ENCODE peak calls at places on chromosomes 12 and 14, in five cellular contexts. L is SK-N-SH, R is spleen, Z is endothelial cell of umbilical vein, C is astrocyte. I is an unnamed sample.
A peak's percentile ranks its signal among the peaks of the same experiment; 100 is the strongest.

GRCh38 chr14:89422181-89422951 is 5.3 kb upstream of the FOXN3 start:
- DNase-seq in L (no peak), R (no peak), Z (no peak), C (no peak), I (peak; percentile 46)

GRCh38 chr12:14289596-14289995 is 75.9 kb upstream of the ATF7IP start:
- DNase-seq in L (no peak), R (no peak), Z (no peak), C (no peak), I (no peak)

GRCh38 chr14:101875041-101875725 is 89.2 kb upstream of the DYNC1H1 start:
- DNase-seq in L (no peak), R (no peak), Z (peak; percentile 21), C (no peak), I (no peak)

GRCh38 chr12:38144601-38145436 is 171.8 kb upstream of the ALG10B start:
- DNase-seq in L (no peak), R (no peak), Z (no peak), C (no peak), I (no peak)

GRCh38 chr12:64782181-64782580 is 23.0 kb upstream of the GNS start:
- DNase-seq in L (peak; percentile 33), R (no peak), Z (peak; percentile 76), C (no peak), I (no peak)

GRCh38 chr12:113932411-113933196 is 33.5 kb downstream of the RBM19 start:
- DNase-seq in L (no peak), R (no peak), Z (peak; percentile 21), C (peak; percentile 12), I (no peak)

GRCh38 chr12:26822051-26822450 is 10.9 kb downstream of the ITPR2 start:
- DNase-seq in L (no peak), R (no peak), Z (peak; percentile 47), C (peak; percentile 34), I (no peak)

GRCh38 chr14:62378057-62378456 is 615.8 kb downstream of the SNAPC1 start:
- DNase-seq in L (no peak), R (no peak), Z (no peak), C (no peak), I (no peak)

GRCh38 chr12:57299514-57300016 is 48.6 kb upstream of the STAC3 start:
- DNase-seq in L (no peak), R (no peak), Z (no peak), C (peak; percentile 65), I (no peak)

GRCh38 chr12:31817120-31817519 is 88.3 kb upstream of the AMN1 start:
- DNase-seq in L (no peak), R (no peak), Z (no peak), C (no peak), I (no peak)

GRCh38 chr14:40188006-40188405 is 755.8 kb upstream of the FBXO33 start:
- DNase-seq in L (no peak), R (no peak), Z (no peak), C (peak; percentile 47), I (no peak)

GRCh38 chr12:5715076-5715475 is 230.0 kb downstream of the ANO2 start:
- DNase-seq in L (no peak), R (no peak), Z (no peak), C (no peak), I (no peak)

GRCh38 chr12:104870797-104871196 is 87.3 kb downstream of the SLC41A2 start:
- DNase-seq in L (no peak), R (no peak), Z (no peak), C (no peak), I (no peak)

GRCh38 chr14:99862111-99862510 is 68.9 kb downstream of the EML1 start:
- DNase-seq in L (no peak), R (no peak), Z (no peak), C (peak; percentile 55), I (no peak)

GRCh38 chr12:123150273-123150803 is 552 bp downstream of the PITPNM2 start:
- DNase-seq in L (peak; percentile 88), R (peak; percentile 80), Z (no peak), C (no peak), I (peak; percentile 84)

GRCh38 chr14:97458302-97459137 is 661.3 kb downstream of the VRK1 start:
- DNase-seq in L (peak; percentile 12), R (peak; percentile 90), Z (no peak), C (no peak), I (peak; percentile 79)

GRCh38 chr12:29234965-29235364 is 85.9 kb downstream of the FAR2 start:
- DNase-seq in L (no peak), R (no peak), Z (peak; percentile 97), C (peak; percentile 79), I (no peak)

GRCh38 chr12:104496336-104496735 is 39.6 kb downstream of the CHST11 start:
- DNase-seq in L (peak; percentile 49), R (no peak), Z (no peak), C (no peak), I (no peak)

GRCh38 chr14:80850197-80850814 is 91.2 kb downstream of the CEP128 start:
- DNase-seq in L (peak; percentile 5), R (no peak), Z (peak; percentile 63), C (peak; percentile 25), I (no peak)

GRCh38 chr12:53217049-53217929 is 10.2 kb upstream of the ITGB7 start:
- DNase-seq in L (no peak), R (peak; percentile 87), Z (no peak), C (no peak), I (peak; percentile 93)

GRCh38 chr12:53207042-53207441 is at the start of gene ITGB7:
- DNase-seq in L (no peak), R (peak; percentile 90), Z (no peak), C (no peak), I (no peak)

GRCh38 chr12:14514946-14515345 is 52.7 kb downstream of the PLBD1 start:
- DNase-seq in L (no peak), R (no peak), Z (no peak), C (no peak), I (no peak)

GRCh38 chr14:90457191-90457590 is 60.4 kb downstream of the CALM1 start:
- DNase-seq in L (no peak), R (no peak), Z (no peak), C (no peak), I (no peak)

GRCh38 chr14:90456551-90456950 is 59.7 kb downstream of the CALM1 start:
- DNase-seq in L (no peak), R (no peak), Z (no peak), C (no peak), I (no peak)

GRCh38 chr14:90453401-90453951 is 56.6 kb downstream of the CALM1 start:
- DNase-seq in L (peak; percentile 67), R (no peak), Z (peak; percentile 94), C (peak; percentile 23), I (no peak)

GRCh38 chr14:90454041-90455000 is 57.5 kb downstream of the CALM1 start:
- DNase-seq in L (peak; percentile 95), R (no peak), Z (peak; percentile 95), C (peak; percentile 89), I (no peak)

DNA sequence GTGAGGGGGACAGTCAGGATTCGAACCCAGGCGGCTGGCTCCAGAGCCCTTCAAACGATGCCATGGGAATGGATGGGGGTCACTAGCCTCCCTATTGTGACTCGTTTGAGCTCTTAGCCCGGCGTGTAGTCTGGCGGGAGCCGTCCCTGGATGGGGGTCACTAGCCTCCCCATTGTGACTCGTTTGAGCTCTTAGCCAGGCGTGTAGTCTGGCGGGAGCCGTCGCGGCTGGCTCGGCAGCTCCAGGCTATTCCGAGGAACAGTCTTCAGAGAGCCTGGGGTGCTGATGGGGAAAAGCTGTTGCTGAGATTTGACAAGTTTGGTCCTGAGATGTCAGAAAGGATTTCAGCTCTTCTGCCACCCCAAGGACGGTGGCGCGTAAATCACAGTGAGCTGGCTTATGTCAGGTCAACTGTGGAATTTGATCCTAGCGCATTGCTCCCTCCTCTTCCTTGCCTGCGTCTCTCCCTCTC is 58.3 kb downstream of the CALM1 start:
- DNase-seq in L (no peak), R (no peak), Z (no peak), C (no peak), I (no peak)
- H3K4me1 ChIP-seq in L (peaks cover 66% of the 10 kb centered on the region), R (no peaks in the 10 kb centered on the region), Z (peaks cover 3% of the 10 kb centered on the region), C (peaks cover 4% of the 10 kb centered on the region), I (peaks cover 5% of the 10 kb centered on the region)

GRCh38 chr12:12319501-12320322 is 30.3 kb downstream of the MANSC1 start:
- DNase-seq in L (no peak), R (peak; percentile 34), Z (no peak), C (peak; percentile 33), I (no peak)
- H3K4me3 ChIP-seq in L (no peak overlapping the region), R (no peak overlapping the region), Z (no peak overlapping the region), C (peak overlapping the region; percentile 26), I (no peak overlapping the region)

DNA sequence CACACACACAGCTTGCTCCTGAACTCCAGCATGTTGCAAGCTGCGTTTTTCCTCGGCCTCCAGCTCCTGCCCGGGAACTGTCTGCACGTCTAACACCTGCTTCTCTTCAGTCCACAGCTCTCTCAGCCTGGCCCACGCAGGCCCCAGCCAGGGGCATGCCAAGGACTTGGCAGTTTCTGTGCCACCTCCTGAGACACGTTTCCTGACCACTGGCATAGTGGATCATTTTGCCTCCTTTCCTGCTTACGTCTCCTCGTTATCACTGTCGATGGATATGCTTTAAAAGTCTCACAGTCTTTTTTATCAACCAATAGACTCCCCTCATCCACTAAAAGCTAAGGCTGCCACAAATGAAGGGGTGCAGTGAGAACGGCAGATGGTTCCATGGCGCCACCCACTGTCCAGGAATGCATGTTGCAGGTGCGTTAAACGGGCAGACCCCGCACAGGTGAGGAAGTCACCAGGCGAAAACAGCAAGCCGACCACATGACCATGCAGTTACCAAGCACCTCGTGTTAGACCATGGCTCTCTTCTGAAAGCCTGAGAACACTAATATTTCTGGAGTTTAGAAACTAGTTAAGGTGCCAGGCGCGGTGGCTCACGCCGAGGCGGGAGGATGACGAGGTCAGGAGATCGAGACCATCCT is 14.7 kb upstream of the TEAD4 start:
- DNase-seq in L (peak; percentile 74), R (peak; percentile 77), Z (peak; percentile 51), C (no peak), I (peak; percentile 40)
- TF ChIP-seq CTCF in L (peak; percentile 72), R (peak; percentile 71), Z (peak; percentile 67), C (peak; percentile 56), I (peak; percentile 29)

GRCh38 chr12:110278137-110278536 is 2.9 kb upstream of the ATP2A2 start:
- DNase-seq in L (no peak), R (no peak), Z (no peak), C (no peak), I (no peak)

GRCh38 chr12:110281549-110282342 is 699 bp downstream of the ATP2A2 start:
- DNase-seq in L (peak; percentile 92), R (peak; percentile 92), Z (peak; percentile 62), C (no peak), I (peak; percentile 92)

GRCh38 chr12:110280784-110281548 is at the start of gene ATP2A2:
- DNase-seq in L (peak; percentile 98), R (peak; percentile 97), Z (peak; percentile 86), C (peak; percentile 68), I (peak; percentile 97)

GRCh38 chr12:110279561-110279960 is 1.5 kb upstream of the ATP2A2 start:
- DNase-seq in L (no peak), R (no peak), Z (no peak), C (no peak), I (no peak)

DNA sequence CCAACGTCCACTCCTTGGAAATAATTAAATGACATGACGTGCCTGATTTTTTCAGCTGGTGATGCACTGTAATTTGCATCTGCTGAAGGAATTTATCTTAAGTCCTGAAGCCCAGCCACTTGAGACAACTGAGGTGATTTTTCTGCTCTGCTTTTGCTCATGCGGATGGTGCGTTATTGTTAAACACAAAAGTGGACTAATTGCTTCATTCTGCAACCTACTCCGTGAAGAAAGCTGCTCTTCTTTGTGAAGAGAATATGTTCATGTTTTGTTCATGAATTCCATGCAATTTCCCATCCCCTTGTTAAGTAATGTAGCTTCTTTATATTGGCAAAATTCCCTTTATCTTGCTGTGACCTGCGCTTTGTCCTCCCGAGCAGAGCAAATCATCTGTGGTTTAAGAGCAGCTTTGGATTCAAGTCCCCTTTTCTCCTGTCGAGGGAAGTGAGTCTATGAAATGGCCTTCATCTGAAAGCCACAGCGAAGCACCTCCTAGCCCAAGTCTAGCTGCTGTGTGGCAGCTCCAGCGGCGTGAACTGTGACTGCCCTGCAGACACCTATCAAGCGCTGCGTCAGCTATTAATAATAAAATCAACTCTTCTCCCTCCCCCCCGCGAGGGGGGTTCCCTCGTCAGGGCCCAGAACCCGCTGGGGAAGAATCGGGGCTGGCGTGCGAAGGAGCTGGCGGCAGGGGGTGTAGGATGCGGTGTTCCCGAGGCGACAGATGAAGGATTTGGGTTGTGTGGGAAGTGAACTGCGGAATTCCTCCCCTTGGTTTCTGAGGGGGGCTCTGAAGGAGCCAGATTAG is 867 bp upstream of the ATP2A2 start:
- DNase-seq in L (peak; percentile 76), R (no peak), Z (peak; percentile 66), C (peak; percentile 38), I (no peak)
- H3K4me1 ChIP-seq in L (peaks cover 27% of the 10 kb centered on the region), R (peaks cover 29% of the 10 kb centered on the region), Z (peaks cover 33% of the 10 kb centered on the region), C (peaks cover 13% of the 10 kb centered on the region), I (peaks cover 43% of the 10 kb centered on the region)